ENCODE peak calls at places on chromosomes 1 and 21, in four cellular contexts. One of them, this sample, is unnamed.

GRCh38 chr1:228228601-228229074 is 20.8 kb downstream of the OBSCN start:
- DNase-seq in GM12891: no peak
- DNase-seq in GM12878: no peak
- DNase-seq in K562: no peak
- DNase-seq in this sample: peak

GRCh38 chr1:33219886-33220661 is 36.2 kb upstream of the ZNF362 start:
- DNase-seq in GM12891: no peak
- DNase-seq in GM12878: no peak
- DNase-seq in K562: no peak
- DNase-seq in this sample: no peak

GRCh38 chr1:61808968-61809367 is 66.7 kb downstream of the PATJ start:
- DNase-seq in GM12891: no peak
- DNase-seq in GM12878: no peak
- DNase-seq in K562: no peak
- DNase-seq in this sample: no peak

GRCh38 chr1:34847094-34847493 is 12.5 kb downstream of the SMIM12 start:
- DNase-seq in GM12891: no peak
- DNase-seq in GM12878: no peak
- DNase-seq in K562: no peak
- DNase-seq in this sample: peak

GRCh38 chr1:86155061-86155806 is 1.3 kb downstream of the COL24A1 start:
- DNase-seq in GM12891: peak
- DNase-seq in GM12878: no peak
- DNase-seq in K562: peak
- DNase-seq in this sample: no peak

GRCh38 chr1:182120411-182121258 is 59.1 kb upstream of the ZNF648 start:
- DNase-seq in GM12891: no peak
- DNase-seq in GM12878: no peak
- DNase-seq in K562: no peak
- DNase-seq in this sample: peak

GRCh38 chr1:110559157-110559556 is 40.2 kb upstream of the KCNA10 start:
- DNase-seq in GM12891: no peak
- DNase-seq in GM12878: no peak
- DNase-seq in K562: no peak
- DNase-seq in this sample: no peak

GRCh38 chr1:163471766-163472165 is 150.0 kb downstream of the NUF2 start:
- DNase-seq in GM12891: no peak
- DNase-seq in GM12878: no peak
- DNase-seq in K562: no peak
- DNase-seq in this sample: no peak

GRCh38 chr1:206727981-206728380 is 42.6 kb upstream of the IL19 start:
- DNase-seq in GM12891: no peak
- DNase-seq in GM12878: no peak
- DNase-seq in K562: no peak
- DNase-seq in this sample: no peak

GRCh38 chr1:185936641-185937040 is 202.4 kb downstream of the HMCN1 start:
- DNase-seq in GM12891: no peak
- DNase-seq in GM12878: no peak
- DNase-seq in K562: no peak
- DNase-seq in this sample: no peak

GRCh38 chr21:42007541-42007940 is 2.6 kb downstream of the ZBTB21 start:
- DNase-seq in GM12891: no peak
- DNase-seq in GM12878: no peak
- DNase-seq in K562: no peak
- DNase-seq in this sample: no peak

GRCh38 chr1:227343727-227344551 is 25.6 kb upstream of the CDC42BPA start:
- DNase-seq in GM12891: no peak
- DNase-seq in GM12878: no peak
- DNase-seq in K562: no peak
- DNase-seq in this sample: no peak

GRCh38 chr1:116329524-116330341 is 43.3 kb upstream of the ATP1A1 start:
- DNase-seq in GM12891: no peak
- DNase-seq in GM12878: no peak
- DNase-seq in K562: no peak
- DNase-seq in this sample: no peak

GRCh38 chr1:109242387-109242786 is 7.0 kb upstream of the CELSR2 start:
- DNase-seq in GM12891: no peak
- DNase-seq in GM12878: no peak
- DNase-seq in K562: no peak
- DNase-seq in this sample: no peak

GRCh38 chr1:3672231-3672970 is 20.1 kb downstream of the TP73 start:
- DNase-seq in GM12891: no peak
- DNase-seq in GM12878: no peak
- DNase-seq in K562: no peak
- DNase-seq in this sample: no peak

GRCh38 chr1:43293171-43293570 is 7.6 kb upstream of the TIE1 start:
- DNase-seq in GM12891: no peak
- DNase-seq in GM12878: no peak
- DNase-seq in K562: no peak
- DNase-seq in this sample: no peak

GRCh38 chr1:21822349-21822748 is 10.3 kb downstream of the LDLRAD2 start:
- DNase-seq in GM12891: no peak
- DNase-seq in GM12878: no peak
- DNase-seq in K562: peak
- DNase-seq in this sample: no peak

GRCh38 chr1:22652881-22653316 is at the start of gene C1QB:
- DNase-seq in GM12891: no peak
- DNase-seq in GM12878: no peak
- DNase-seq in K562: no peak
- DNase-seq in this sample: no peak

GRCh38 chr1:85654066-85654782 is 54.0 kb downstream of the ZNHIT6 start:
- DNase-seq in GM12891: no peak
- DNase-seq in GM12878: no peak
- DNase-seq in K562: no peak
- DNase-seq in this sample: peak

GRCh38 chr1:85135456-85135798 is 65.4 kb downstream of the SYDE2 start:
- DNase-seq in GM12891: no peak
- DNase-seq in GM12878: no peak
- DNase-seq in K562: no peak
- DNase-seq in this sample: no peak

DNA sequence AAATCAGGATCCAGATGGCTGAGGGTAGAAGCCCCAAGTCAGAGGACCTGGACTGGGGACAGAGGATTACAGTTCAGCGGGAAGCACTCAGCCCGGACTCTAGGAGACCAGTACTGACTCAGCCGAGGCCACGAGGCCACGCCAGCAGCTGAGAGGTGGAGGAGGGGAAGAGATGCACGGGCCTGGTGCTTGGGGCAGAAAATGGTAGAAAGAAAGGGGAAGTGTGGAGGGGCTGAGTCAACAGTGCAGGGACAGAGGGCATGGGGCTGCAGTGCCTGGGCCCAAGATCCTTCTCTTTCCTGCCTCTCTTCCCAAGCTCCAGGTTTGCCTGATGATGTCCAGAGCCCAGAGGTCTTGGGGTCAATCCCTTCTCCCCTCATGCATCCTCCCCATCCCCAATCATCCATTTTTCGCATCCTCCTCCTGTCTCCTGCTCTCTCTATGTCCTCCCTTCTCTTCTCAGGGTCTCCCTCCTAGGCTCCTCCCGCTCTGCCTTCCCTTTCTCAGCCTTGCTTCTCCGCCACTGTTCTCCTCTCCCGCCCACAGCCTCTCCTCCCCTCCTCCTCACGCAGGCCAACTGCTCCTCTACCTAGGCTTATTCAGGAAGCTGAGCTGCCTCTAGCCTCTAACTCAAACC is 7.7 kb downstream of the ARHGEF2 start:
- DNase-seq in GM12891: peak
- DNase-seq in GM12878: no peak
- DNase-seq in K562: peak
- DNase-seq in this sample: no peak
- TF ChIP-seq TAF1 in GM12891: no peak
- TF ChIP-seq TAF1 in GM12878: no peak
- TF ChIP-seq TAF1 in K562: no peak
- TF ChIP-seq TAF1 in this sample: no peak

GRCh38 chr1:31663622-31664452 is 19.2 kb upstream of the PEF1 start:
- DNase-seq in GM12891: peak
- DNase-seq in GM12878: no peak
- DNase-seq in K562: peak
- DNase-seq in this sample: peak
- TF ChIP-seq TAF1 in GM12891: no peak
- TF ChIP-seq TAF1 in GM12878: no peak
- TF ChIP-seq TAF1 in K562: no peak
- TF ChIP-seq TAF1 in this sample: no peak

GRCh38 chr1:5840551-5840914 is 151.7 kb downstream of the NPHP4 start:
- DNase-seq in GM12891: no peak
- DNase-seq in GM12878: no peak
- DNase-seq in K562: no peak
- DNase-seq in this sample: no peak
- TF ChIP-seq TAF1 in GM12891: no peak
- TF ChIP-seq TAF1 in GM12878: no peak
- TF ChIP-seq TAF1 in K562: no peak
- TF ChIP-seq TAF1 in this sample: no peak

DNA sequence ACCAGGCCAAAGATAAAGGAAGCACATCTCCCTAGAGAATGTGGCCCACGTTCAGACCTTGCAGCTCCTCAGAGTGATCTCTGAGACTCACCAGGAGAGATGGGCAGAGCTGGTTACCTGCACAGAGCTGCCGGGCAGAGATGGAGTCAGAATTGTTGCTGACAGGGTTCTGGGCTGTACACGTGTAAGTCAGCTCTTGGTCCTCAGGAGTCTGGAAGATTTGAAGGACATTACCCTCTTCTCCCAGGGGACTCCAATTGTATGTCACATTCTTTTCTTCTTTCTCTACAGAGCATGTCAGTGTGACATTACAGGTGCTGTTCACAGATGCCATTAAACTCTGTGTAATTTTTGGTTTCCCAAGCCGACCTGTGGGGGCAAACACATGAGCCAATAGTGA is 25.5 kb downstream of the CD84 start:
- DNase-seq in GM12891: no peak
- DNase-seq in GM12878: no peak
- DNase-seq in K562: no peak
- DNase-seq in this sample: no peak
- TF ChIP-seq TAF1 in GM12891: no peak
- TF ChIP-seq TAF1 in GM12878: no peak
- TF ChIP-seq TAF1 in K562: no peak
- TF ChIP-seq TAF1 in this sample: no peak

GRCh38 chr1:214364335-214364734 is 83.4 kb downstream of the SMYD2 start:
- DNase-seq in GM12891: no peak
- DNase-seq in GM12878: no peak
- DNase-seq in K562: no peak
- DNase-seq in this sample: no peak

GRCh38 chr1:214360525-214361164 is 79.7 kb downstream of the SMYD2 start:
- DNase-seq in GM12891: no peak
- DNase-seq in GM12878: no peak
- DNase-seq in K562: no peak
- DNase-seq in this sample: no peak

GRCh38 chr1:214361636-214362035 is 80.7 kb downstream of the SMYD2 start:
- DNase-seq in GM12891: no peak
- DNase-seq in GM12878: no peak
- DNase-seq in K562: no peak
- DNase-seq in this sample: no peak

GRCh38 chr1:214363386-214363785 is 82.4 kb downstream of the SMYD2 start:
- DNase-seq in GM12891: no peak
- DNase-seq in GM12878: no peak
- DNase-seq in K562: no peak
- DNase-seq in this sample: no peak

DNA sequence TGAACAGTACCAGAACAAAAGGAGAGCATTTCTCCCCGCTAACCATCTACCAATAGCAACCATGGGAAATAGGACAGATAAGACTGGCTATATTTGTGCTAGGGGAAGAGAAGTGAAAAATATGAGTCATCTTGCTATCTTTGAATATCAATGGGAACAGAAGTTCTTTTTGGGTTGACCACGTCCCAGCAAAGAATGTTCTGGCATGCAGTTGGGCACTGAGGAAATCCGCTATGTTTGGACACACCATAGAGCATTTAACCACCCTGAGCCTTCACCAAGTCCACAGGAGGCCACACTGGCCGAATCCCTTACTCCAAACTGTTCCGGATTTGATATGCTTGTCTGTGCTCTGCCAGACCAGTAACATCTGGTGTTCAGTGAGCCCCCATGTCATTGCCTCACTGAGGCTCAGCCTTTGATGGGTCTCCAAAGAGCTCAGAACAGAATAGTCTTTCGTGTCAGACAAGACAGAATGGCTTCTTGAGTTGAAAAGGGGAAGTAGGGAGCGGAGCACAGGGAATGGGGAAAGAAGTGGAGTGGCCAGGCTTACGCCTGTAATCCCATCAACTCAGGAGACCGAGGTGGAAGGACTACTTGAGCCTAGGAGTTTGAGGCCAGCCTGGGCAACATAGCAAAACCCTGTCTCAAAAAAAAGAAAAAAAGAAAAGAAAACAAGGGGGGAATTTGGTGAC is 81.4 kb downstream of the SMYD2 start:
- DNase-seq in GM12891: no peak
- DNase-seq in GM12878: no peak
- DNase-seq in K562: peak
- DNase-seq in this sample: no peak
- TF ChIP-seq TAF1 in GM12891: no peak
- TF ChIP-seq TAF1 in GM12878: no peak
- TF ChIP-seq TAF1 in K562: no peak
- TF ChIP-seq TAF1 in this sample: no peak

DNA sequence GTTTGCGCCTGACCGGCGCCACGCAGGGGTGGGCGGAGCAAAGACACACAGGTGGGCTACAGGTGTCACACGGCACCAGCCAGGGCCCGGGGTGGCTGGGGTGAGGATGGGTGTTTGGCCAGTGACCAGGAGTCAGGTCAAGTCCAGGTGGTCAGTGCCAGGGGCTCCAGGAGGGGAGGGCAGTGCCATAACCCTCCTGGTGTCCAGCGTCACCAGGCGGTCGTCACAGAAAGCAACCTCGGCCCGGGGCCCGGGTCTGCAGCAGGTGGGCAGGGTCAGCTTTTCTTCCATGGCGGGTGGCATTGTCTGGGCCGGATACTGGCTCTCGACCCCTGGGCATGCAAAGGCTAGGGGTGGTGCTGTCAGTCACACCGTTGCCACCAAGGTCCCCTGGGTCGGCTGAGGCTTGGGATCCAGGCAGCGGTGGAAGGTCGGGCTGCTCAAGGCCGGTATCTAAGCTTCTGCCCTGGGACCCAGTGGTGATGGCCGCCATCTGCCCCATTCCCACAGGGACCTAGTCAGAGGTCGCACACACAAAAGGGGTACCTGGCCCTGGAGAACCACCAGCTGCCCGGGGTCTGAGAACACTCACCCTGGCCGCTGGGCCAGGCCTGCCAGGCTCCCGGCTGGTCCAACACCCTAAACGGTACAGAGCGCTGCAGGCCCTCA is 1.8 kb downstream of the FNDC10 start:
- DNase-seq in GM12891: no peak
- DNase-seq in GM12878: no peak
- DNase-seq in K562: peak
- DNase-seq in this sample: no peak
- TF ChIP-seq TAF1 in GM12891: no peak
- TF ChIP-seq TAF1 in GM12878: no peak
- TF ChIP-seq TAF1 in K562: no peak
- TF ChIP-seq TAF1 in this sample: no peak